ENCODE peak calls at places on chromosomes 12 and 14, in five cellular contexts. One of them, this sample, is unnamed.
A peak's percentile ranks its signal among the peaks of the same experiment; 100 is the strongest.

GRCh38 chr14:89787525-89787924 is 167.0 kb downstream of the EFCAB11 start:
- DNase-seq in aorta: no peak
- DNase-seq in OCI-LY7: no peak
- DNase-seq in H1: peak; percentile 20
- DNase-seq in pancreas: no peak
- DNase-seq in this sample: no peak

GRCh38 chr14:51818748-51819386 is 41.5 kb upstream of the GNG2 start:
- DNase-seq in aorta: no peak
- DNase-seq in OCI-LY7: peak; percentile 12
- DNase-seq in H1: no peak
- DNase-seq in pancreas: no peak
- DNase-seq in this sample: no peak

GRCh38 chr14:67837011-67837624 is 17.5 kb downstream of the RAD51B start:
- DNase-seq in aorta: no peak
- DNase-seq in OCI-LY7: peak; percentile 79
- DNase-seq in H1: no peak
- DNase-seq in pancreas: no peak
- DNase-seq in this sample: peak; percentile 18

GRCh38 chr12:118773956-118774723 is 207.2 kb upstream of the SRRM4 start:
- DNase-seq in aorta: peak; percentile 72
- DNase-seq in OCI-LY7: no peak
- DNase-seq in H1: peak; percentile 85
- DNase-seq in pancreas: no peak
- DNase-seq in this sample: peak; percentile 87

GRCh38 chr14:53032161-53032803 is 81.4 kb upstream of the FERMT2 start:
- DNase-seq in aorta: no peak
- DNase-seq in OCI-LY7: no peak
- DNase-seq in H1: no peak
- DNase-seq in pancreas: no peak
- DNase-seq in this sample: no peak

GRCh38 chr14:99035268-99035667 is 236.7 kb downstream of the BCL11B start:
- DNase-seq in aorta: no peak
- DNase-seq in OCI-LY7: no peak
- DNase-seq in H1: no peak
- DNase-seq in pancreas: no peak
- DNase-seq in this sample: no peak

GRCh38 chr12:94171595-94171930 is 23.2 kb downstream of the PLXNC1 start:
- DNase-seq in aorta: no peak
- DNase-seq in OCI-LY7: no peak
- DNase-seq in H1: no peak
- DNase-seq in pancreas: no peak
- DNase-seq in this sample: no peak

GRCh38 chr12:6613015-6613775 is 6.0 kb upstream of the CHD4 start:
- DNase-seq in aorta: peak; percentile 90
- DNase-seq in OCI-LY7: peak; percentile 30
- DNase-seq in H1: no peak
- DNase-seq in pancreas: peak; percentile 73
- DNase-seq in this sample: no peak

GRCh38 chr12:6784292-6784691 is 5.0 kb upstream of the CD4 start:
- DNase-seq in aorta: no peak
- DNase-seq in OCI-LY7: no peak
- DNase-seq in H1: no peak
- DNase-seq in pancreas: no peak
- DNase-seq in this sample: no peak

GRCh38 chr12:13000616-13000934 is 510 bp upstream of the HEBP1 start:
- DNase-seq in aorta: no peak
- DNase-seq in OCI-LY7: no peak
- DNase-seq in H1: no peak
- DNase-seq in pancreas: no peak
- DNase-seq in this sample: no peak

GRCh38 chr14:64721391-64721791 is 17.2 kb downstream of the PLEKHG3 start:
- DNase-seq in aorta: peak; percentile 90
- DNase-seq in OCI-LY7: no peak
- DNase-seq in H1: no peak
- DNase-seq in pancreas: peak; percentile 82
- DNase-seq in this sample: no peak

DNA sequence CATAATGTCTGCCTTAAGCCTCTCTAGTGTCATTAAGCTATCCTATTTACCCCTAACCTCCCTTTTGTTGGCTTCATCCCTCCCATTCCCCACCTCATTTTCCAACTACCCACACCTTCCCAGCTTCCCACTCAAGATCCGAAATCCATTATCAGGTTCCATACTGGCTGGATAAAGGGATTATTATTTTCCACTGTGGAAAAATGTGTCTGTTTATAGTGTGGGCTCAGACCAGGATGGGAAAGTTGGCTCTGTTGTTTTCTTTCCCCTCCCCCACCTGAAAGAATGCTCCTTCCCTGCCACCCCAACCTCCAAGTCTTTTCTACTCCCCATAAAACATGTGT is 49.8 kb downstream of the SUSD6 start:
- DNase-seq in aorta: no peak
- DNase-seq in OCI-LY7: no peak
- DNase-seq in H1: no peak
- DNase-seq in pancreas: no peak
- DNase-seq in this sample: no peak
- H3K4me1 ChIP-seq in aorta: peaks cover 36% of the 10 kb centered on the region
- H3K4me1 ChIP-seq in OCI-LY7: peaks cover 60% of the 10 kb centered on the region
- H3K4me1 ChIP-seq in H1: peaks cover 19% of the 10 kb centered on the region
- H3K4me1 ChIP-seq in pancreas: peaks cover 46% of the 10 kb centered on the region
- H3K4me1 ChIP-seq in this sample: peaks cover 11% of the 10 kb centered on the region

GRCh38 chr12:120801146-120801545 is 75.5 kb downstream of the ACADS start:
- DNase-seq in aorta: no peak
- DNase-seq in OCI-LY7: peak; percentile 11
- DNase-seq in H1: no peak
- DNase-seq in pancreas: no peak
- DNase-seq in this sample: no peak

GRCh38 chr12:120798696-120799095 is 73.1 kb downstream of the ACADS start:
- DNase-seq in aorta: no peak
- DNase-seq in OCI-LY7: peak; percentile 72
- DNase-seq in H1: no peak
- DNase-seq in pancreas: no peak
- DNase-seq in this sample: no peak

GRCh38 chr12:120797677-120798642 is 72.3 kb downstream of the ACADS start:
- DNase-seq in aorta: no peak
- DNase-seq in OCI-LY7: peak; percentile 46
- DNase-seq in H1: no peak
- DNase-seq in pancreas: no peak
- DNase-seq in this sample: no peak

GRCh38 chr12:120800665-120801064 is 75.0 kb downstream of the ACADS start:
- DNase-seq in aorta: no peak
- DNase-seq in OCI-LY7: peak; percentile 33
- DNase-seq in H1: no peak
- DNase-seq in pancreas: no peak
- DNase-seq in this sample: no peak

DNA sequence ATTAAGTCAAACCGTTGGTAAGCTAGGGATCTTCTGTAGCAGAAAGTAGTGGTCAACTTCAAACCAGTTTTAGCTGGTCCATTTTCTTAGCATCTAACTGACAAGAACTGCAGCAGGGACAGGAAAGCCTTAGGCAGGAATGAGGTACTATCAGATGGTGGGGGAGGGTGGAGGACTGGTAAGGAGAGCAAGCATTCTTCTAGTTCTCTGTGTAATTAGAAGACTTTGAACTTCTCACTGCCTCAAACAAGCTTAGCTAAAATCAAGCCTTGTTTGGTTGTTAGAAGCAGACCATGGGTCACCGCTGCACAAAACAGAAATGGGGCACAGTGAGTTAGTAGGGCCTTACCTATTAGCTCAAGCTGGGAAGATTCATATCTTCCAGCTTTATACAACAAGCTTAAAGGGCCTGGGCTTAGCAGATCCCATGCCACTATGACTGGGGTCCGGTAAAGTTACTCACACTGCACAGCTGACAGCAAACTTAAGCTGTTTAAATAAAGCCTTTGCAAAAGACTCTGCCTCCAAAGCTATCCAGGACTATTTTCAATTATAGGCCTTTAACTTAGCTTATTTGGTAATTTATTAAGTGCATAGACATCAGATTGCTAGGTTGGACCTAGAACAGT is 73.9 kb downstream of the ACADS start:
- DNase-seq in aorta: no peak
- DNase-seq in OCI-LY7: peak; percentile 33
- DNase-seq in H1: no peak
- DNase-seq in pancreas: no peak
- DNase-seq in this sample: no peak
- H3K4me3 ChIP-seq in aorta: no peak overlapping the region
- H3K4me3 ChIP-seq in OCI-LY7: peak overlapping the region; percentile 49
- H3K4me3 ChIP-seq in H1: no peak overlapping the region
- H3K4me3 ChIP-seq in pancreas: no peak overlapping the region
- H3K4me3 ChIP-seq in this sample: no peak overlapping the region

GRCh38 chr14:29955087-29955486 is 27.4 kb upstream of the PRKD1 start:
- DNase-seq in aorta: no peak
- DNase-seq in OCI-LY7: no peak
- DNase-seq in H1: no peak
- DNase-seq in pancreas: no peak
- DNase-seq in this sample: no peak

GRCh38 chr14:29953501-29953900 is 25.9 kb upstream of the PRKD1 start:
- DNase-seq in aorta: no peak
- DNase-seq in OCI-LY7: no peak
- DNase-seq in H1: no peak
- DNase-seq in pancreas: no peak
- DNase-seq in this sample: no peak
- H3K4me1 ChIP-seq in aorta: no peaks in the 10 kb centered on the region
- H3K4me1 ChIP-seq in OCI-LY7: no peaks in the 10 kb centered on the region
- H3K4me1 ChIP-seq in H1: no peaks in the 10 kb centered on the region
- H3K4me1 ChIP-seq in pancreas: no peaks in the 10 kb centered on the region
- H3K4me1 ChIP-seq in this sample: no peaks in the 10 kb centered on the region

DNA sequence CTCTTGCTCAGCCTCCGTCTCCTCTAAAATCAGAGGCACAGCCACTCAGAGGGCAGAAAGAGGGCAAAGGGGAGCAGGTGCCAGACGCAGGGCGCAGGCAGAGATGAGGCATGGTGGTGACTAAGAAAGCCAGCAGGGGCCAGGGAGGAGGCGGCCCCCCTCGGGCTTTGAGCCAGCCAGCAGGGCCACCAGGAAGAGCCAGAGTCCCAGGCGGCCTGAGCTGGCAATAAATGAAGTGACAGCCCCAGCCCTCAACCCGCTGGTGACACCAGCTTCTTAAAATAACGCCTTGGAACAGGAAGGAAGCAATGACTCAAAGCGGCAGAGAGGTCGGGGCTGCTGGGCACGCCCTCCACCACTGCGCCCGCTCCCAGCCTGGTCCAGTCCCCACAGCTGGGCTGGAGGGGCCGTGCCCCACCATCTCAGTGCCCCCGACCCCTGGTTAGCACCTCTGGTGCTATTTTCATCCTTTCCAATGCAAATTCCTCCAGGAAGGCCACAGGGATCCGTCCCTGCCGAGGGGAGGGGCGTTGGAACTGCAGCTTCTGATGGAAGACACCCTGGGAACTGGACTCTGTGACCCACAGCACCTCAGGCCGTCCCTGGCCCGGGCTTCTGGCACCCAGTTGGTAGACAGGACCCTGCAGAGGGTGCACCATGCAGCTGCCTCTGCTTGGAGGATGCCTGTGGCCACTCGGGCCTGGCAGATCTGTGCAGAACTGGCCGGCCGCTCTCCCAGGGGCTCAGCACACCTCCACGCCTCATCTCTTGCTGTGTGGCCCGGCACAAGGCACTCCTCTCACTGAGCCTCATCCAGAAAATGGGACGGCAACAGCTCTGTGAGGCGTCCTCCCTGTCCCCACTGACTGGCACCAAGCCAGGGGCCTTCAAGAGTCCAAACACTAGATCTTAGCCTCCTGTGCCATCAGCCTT is 113.7 kb downstream of the NCOR2 start:
- DNase-seq in aorta: peak; percentile 96
- DNase-seq in OCI-LY7: peak; percentile 74
- DNase-seq in H1: no peak
- DNase-seq in pancreas: peak; percentile 70
- DNase-seq in this sample: no peak
- H3K4me3 ChIP-seq in aorta: no peak overlapping the region
- H3K4me3 ChIP-seq in OCI-LY7: peak overlapping the region; percentile 43
- H3K4me3 ChIP-seq in H1: no peak overlapping the region
- H3K4me3 ChIP-seq in pancreas: no peak overlapping the region
- H3K4me3 ChIP-seq in this sample: no peak overlapping the region

This sample was measured in iPS DF 6.9.